ENCODE peak calls at places on chromosomes 13 and 19, in five cellular contexts. One of them, this sample, is unnamed. For H4K20me1, the result is how much of the 10 kb centered on the place peaks cover.

GRCh38 chr13:112954488-112955270 is 14.3 kb upstream of the MCF2L start:
- DNase-seq in HepG2: no peak
- DNase-seq in GM23248: no peak
- DNase-seq in PC-9: no peak
- DNase-seq in PC-3: no peak
- DNase-seq in this sample: no peak

GRCh38 chr13:41639955-41640780 is 182.8 kb downstream of the RGCC start:
- DNase-seq in PC-9: no peak
- DNase-seq in HepG2: peak
- DNase-seq in PC-3: no peak
- DNase-seq in GM23248: peak
- DNase-seq in this sample: no peak

GRCh38 chr13:30020726-30021312 is 170.4 kb upstream of the UBL3 start:
- DNase-seq in PC-9: peak
- DNase-seq in PC-3: peak
- DNase-seq in HepG2: no peak
- DNase-seq in GM23248: peak
- DNase-seq in this sample: peak

GRCh38 chr19:46975918-46976782 is 43.5 kb upstream of the NPAS1 start:
- DNase-seq in PC-9: peak
- DNase-seq in HepG2: peak
- DNase-seq in PC-3: peak
- DNase-seq in GM23248: peak
- DNase-seq in this sample: peak

GRCh38 chr13:111114362-111115050 is 604 bp upstream of the ARHGEF7 start:
- DNase-seq in PC-3: no peak
- DNase-seq in PC-9: no peak
- DNase-seq in GM23248: peak
- DNase-seq in HepG2: no peak
- DNase-seq in this sample: peak

GRCh38 chr19:13127811-13128575 is 9.9 kb downstream of the NACC1 start:
- DNase-seq in PC-9: no peak
- DNase-seq in HepG2: no peak
- DNase-seq in PC-3: no peak
- DNase-seq in GM23248: no peak
- DNase-seq in this sample: no peak

GRCh38 chr19:18194554-18195238 is 1.7 kb downstream of the MPV17L2 start:
- DNase-seq in GM23248: peak
- DNase-seq in PC-3: peak
- DNase-seq in PC-9: no peak
- DNase-seq in HepG2: no peak
- DNase-seq in this sample: no peak

GRCh38 chr13:113006660-113007059 is 37.6 kb downstream of the MCF2L start:
- DNase-seq in PC-9: no peak
- DNase-seq in GM23248: no peak
- DNase-seq in HepG2: no peak
- DNase-seq in PC-3: no peak
- DNase-seq in this sample: no peak

GRCh38 chr13:98221234-98221633 is 44.2 kb upstream of the RNF113B start:
- DNase-seq in GM23248: no peak
- DNase-seq in PC-3: no peak
- DNase-seq in HepG2: no peak
- DNase-seq in PC-9: no peak
- DNase-seq in this sample: no peak

GRCh38 chr19:55656552-55656951 is 1.7 kb downstream of the U2AF2 start:
- DNase-seq in PC-9: no peak
- DNase-seq in HepG2: no peak
- DNase-seq in PC-3: no peak
- DNase-seq in GM23248: no peak
- DNase-seq in this sample: no peak

GRCh38 chr19:35153701-35154534 is 617 bp upstream of the FXYD5 start:
- DNase-seq in PC-9: peak
- DNase-seq in GM23248: peak
- DNase-seq in HepG2: no peak
- DNase-seq in PC-3: peak
- DNase-seq in this sample: no peak

GRCh38 chr13:97460004-97460756 is 26.2 kb downstream of the RAP2A start:
- DNase-seq in PC-3: no peak
- DNase-seq in GM23248: peak
- DNase-seq in HepG2: no peak
- DNase-seq in PC-9: no peak
- DNase-seq in this sample: no peak

GRCh38 chr19:6501740-6502648 is at the start of gene TUBB4A:
- DNase-seq in PC-3: peak
- DNase-seq in GM23248: no peak
- DNase-seq in HepG2: no peak
- DNase-seq in PC-9: no peak
- DNase-seq in this sample: no peak

GRCh38 chr13:72062566-72062965 is 195.6 kb upstream of the DACH1 start:
- DNase-seq in PC-3: peak
- DNase-seq in HepG2: no peak
- DNase-seq in PC-9: peak
- DNase-seq in GM23248: no peak
- DNase-seq in this sample: peak

GRCh38 chr19:35607661-35608060 is 4.9 kb upstream of the HAUS5 start:
- DNase-seq in PC-9: no peak
- DNase-seq in HepG2: no peak
- DNase-seq in PC-3: no peak
- DNase-seq in GM23248: no peak
- DNase-seq in this sample: no peak

GRCh38 chr13:110813646-110814624 is 100.4 kb downstream of the ING1 start:
- DNase-seq in GM23248: no peak
- DNase-seq in HepG2: no peak
- DNase-seq in PC-3: no peak
- DNase-seq in PC-9: no peak
- DNase-seq in this sample: no peak

GRCh38 chr13:39887424-39887823 is 232.0 kb downstream of the COG6 start:
- DNase-seq in HepG2: no peak
- DNase-seq in PC-9: no peak
- DNase-seq in PC-3: no peak
- DNase-seq in GM23248: peak
- DNase-seq in this sample: no peak

GRCh38 chr19:49125025-49125731 is 5.8 kb downstream of the PPFIA3 start:
- DNase-seq in PC-9: peak
- DNase-seq in HepG2: peak
- DNase-seq in PC-3: no peak
- DNase-seq in GM23248: no peak
- DNase-seq in this sample: no peak

GRCh38 chr13:20824762-20825161 is 51.0 kb upstream of the EEF1AKMT1 start:
- DNase-seq in PC-3: no peak
- DNase-seq in GM23248: peak
- DNase-seq in PC-9: no peak
- DNase-seq in HepG2: no peak
- DNase-seq in this sample: no peak

GRCh38 chr13:82947121-82948077 is 934.9 kb downstream of the SLITRK1 start:
- DNase-seq in PC-3: peak
- DNase-seq in PC-9: no peak
- DNase-seq in GM23248: peak
- DNase-seq in HepG2: no peak
- DNase-seq in this sample: peak

GRCh38 chr19:12629215-12629614 is 18.5 kb downstream of the ZNF791 start:
- DNase-seq in PC-3: no peak
- DNase-seq in GM23248: no peak
- DNase-seq in HepG2: no peak
- DNase-seq in PC-9: no peak
- DNase-seq in this sample: no peak

GRCh38 chr19:5978606-5979552 is 939 bp upstream of the RANBP3 start:
- DNase-seq in PC-9: no peak
- DNase-seq in PC-3: no peak
- DNase-seq in GM23248: no peak
- DNase-seq in HepG2: no peak
- DNase-seq in this sample: no peak

GRCh38 chr13:30355405-30355741 is 48.0 kb upstream of the KATNAL1 start:
- DNase-seq in PC-9: no peak
- DNase-seq in HepG2: peak
- DNase-seq in GM23248: no peak
- DNase-seq in PC-3: no peak
- DNase-seq in this sample: no peak

GRCh38 chr19:10984166-10984735 is 23.4 kb downstream of the SMARCA4 start:
- DNase-seq in PC-3: no peak
- DNase-seq in HepG2: no peak
- DNase-seq in GM23248: no peak
- DNase-seq in PC-9: no peak
- DNase-seq in this sample: no peak

GRCh38 chr13:63198076-63198475 is 1782.4 kb upstream of the PCDH20 start:
- DNase-seq in PC-9: no peak
- DNase-seq in GM23248: peak
- DNase-seq in HepG2: no peak
- DNase-seq in PC-3: no peak
- DNase-seq in this sample: no peak

GRCh38 chr13:99916366-99917103 is 55.0 kb downstream of the ZIC5 start:
- DNase-seq in GM23248: peak
- DNase-seq in PC-9: peak
- DNase-seq in HepG2: peak
- DNase-seq in PC-3: peak
- DNase-seq in this sample: peak

GRCh38 chr13:99734013-99734693 is 232.9 kb downstream of the TM9SF2 start:
- DNase-seq in PC-9: no peak
- DNase-seq in PC-3: no peak
- DNase-seq in HepG2: no peak
- DNase-seq in GM23248: no peak
- DNase-seq in this sample: no peak

GRCh38 chr13:109204657-109205056 is 575.2 kb downstream of the MYO16 start:
- DNase-seq in GM23248: no peak
- DNase-seq in HepG2: no peak
- DNase-seq in PC-3: no peak
- DNase-seq in PC-9: no peak
- DNase-seq in this sample: no peak

GRCh38 chr19:34502582-34503545 is 21.3 kb downstream of the WTIP start:
- DNase-seq in GM23248: peak
- DNase-seq in PC-9: no peak
- DNase-seq in HepG2: no peak
- DNase-seq in PC-3: no peak
- DNase-seq in this sample: no peak

GRCh38 chr13:48004201-48004600 is 3.1 kb upstream of the SUCLA2 start:
- DNase-seq in PC-9: no peak
- DNase-seq in HepG2: no peak
- DNase-seq in GM23248: no peak
- DNase-seq in PC-3: no peak
- DNase-seq in this sample: no peak

GRCh38 chr13:80131204-80131603 is 209.7 kb downstream of the SPRY2 start:
- DNase-seq in GM23248: peak
- DNase-seq in PC-9: peak
- DNase-seq in HepG2: no peak
- DNase-seq in PC-3: peak
- DNase-seq in this sample: peak

GRCh38 chr13:80137994-80138393 is 202.9 kb downstream of the SPRY2 start:
- DNase-seq in HepG2: no peak
- DNase-seq in PC-3: no peak
- DNase-seq in PC-9: no peak
- DNase-seq in GM23248: no peak
- DNase-seq in this sample: no peak

GRCh38 chr13:80133631-80134083 is 207.3 kb downstream of the SPRY2 start:
- DNase-seq in HepG2: no peak
- DNase-seq in GM23248: peak
- DNase-seq in PC-9: no peak
- DNase-seq in PC-3: no peak
- DNase-seq in this sample: no peak

GRCh38 chr13:80134360-80134759 is 206.6 kb downstream of the SPRY2 start:
- DNase-seq in GM23248: no peak
- DNase-seq in PC-9: no peak
- DNase-seq in HepG2: no peak
- DNase-seq in PC-3: no peak
- DNase-seq in this sample: no peak

GRCh38 chr13:80132741-80133601 is 208.0 kb downstream of the SPRY2 start:
- DNase-seq in PC-3: peak
- DNase-seq in GM23248: peak
- DNase-seq in PC-9: peak
- DNase-seq in HepG2: peak
- DNase-seq in this sample: peak
- H3K4me3 ChIP-seq in PC-3: peak
- H3K4me3 ChIP-seq in GM23248: peak
- H3K4me3 ChIP-seq in PC-9: peak
- H3K4me3 ChIP-seq in HepG2: no peak
- H3K4me3 ChIP-seq in this sample: no peak

GRCh38 chr19:40806385-40807146 is 7.6 kb downstream of the EGLN2 start:
- DNase-seq in PC-3: no peak
- DNase-seq in HepG2: peak
- DNase-seq in GM23248: peak
- DNase-seq in PC-9: no peak
- DNase-seq in this sample: peak

GRCh38 chr19:40805258-40805868 is 6.4 kb downstream of the EGLN2 start:
- DNase-seq in GM23248: no peak
- DNase-seq in PC-9: no peak
- DNase-seq in HepG2: no peak
- DNase-seq in PC-3: no peak
- DNase-seq in this sample: no peak

GRCh38 chr19:40803857-40804782 is 5.1 kb downstream of the EGLN2 start:
- DNase-seq in PC-9: peak
- DNase-seq in PC-3: peak
- DNase-seq in GM23248: no peak
- DNase-seq in HepG2: peak
- DNase-seq in this sample: no peak

GRCh38 chr19:40803170-40803856 is 4.3 kb downstream of the EGLN2 start:
- DNase-seq in GM23248: no peak
- DNase-seq in PC-9: no peak
- DNase-seq in PC-3: no peak
- DNase-seq in HepG2: no peak
- DNase-seq in this sample: no peak

GRCh38 chr19:40804783-40805242 is 5.8 kb downstream of the EGLN2 start:
- DNase-seq in PC-9: no peak
- DNase-seq in PC-3: no peak
- DNase-seq in HepG2: no peak
- DNase-seq in GM23248: peak
- DNase-seq in this sample: no peak
- H4K20me1 ChIP-seq in PC-9: under half
- H4K20me1 ChIP-seq in PC-3: under half
- H4K20me1 ChIP-seq in HepG2: under half
- H4K20me1 ChIP-seq in GM23248: under half
- H4K20me1 ChIP-seq in this sample: under half

GRCh38 chr19:1130801-1131717 is 27.3 kb downstream of the GPX4 start:
- DNase-seq in PC-9: no peak
- DNase-seq in PC-3: no peak
- DNase-seq in HepG2: no peak
- DNase-seq in GM23248: peak
- DNase-seq in this sample: no peak
- H3K4me3 ChIP-seq in PC-9: peak
- H3K4me3 ChIP-seq in PC-3: no peak
- H3K4me3 ChIP-seq in HepG2: no peak
- H3K4me3 ChIP-seq in GM23248: peak
- H3K4me3 ChIP-seq in this sample: peak

DNA sequence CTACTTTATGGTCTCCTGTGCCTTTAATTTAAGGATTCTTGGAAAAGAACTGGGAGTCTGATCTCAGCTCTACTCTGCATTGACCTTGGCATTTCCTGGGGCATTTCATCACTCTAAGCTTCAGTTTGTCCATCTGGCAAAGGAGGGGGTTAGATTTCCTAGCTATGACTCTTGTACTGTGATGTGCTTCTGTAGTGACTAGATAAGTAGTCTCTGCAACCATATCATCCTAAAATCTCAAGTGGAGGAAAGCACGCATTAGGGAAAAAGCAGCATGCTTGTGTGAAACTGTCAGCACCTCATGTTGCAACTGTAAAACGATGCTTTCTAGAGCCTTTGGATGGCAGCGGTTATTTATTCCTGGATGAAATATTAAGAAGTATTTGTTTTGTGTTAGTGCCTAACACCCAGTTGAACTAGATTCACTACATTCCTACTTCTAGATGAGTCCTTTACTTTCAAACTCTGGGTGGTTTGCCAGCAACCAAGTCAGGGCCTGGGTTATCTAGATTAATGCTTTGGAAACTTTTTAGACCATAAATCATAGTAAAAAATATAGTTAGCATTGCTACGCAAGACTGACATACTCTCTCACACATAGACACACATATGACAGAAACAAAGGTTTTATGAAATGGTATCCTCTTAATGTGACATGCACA is 6.8 kb downstream of the WDFY2 start:
- DNase-seq in GM23248: peak
- DNase-seq in PC-3: peak
- DNase-seq in PC-9: peak
- DNase-seq in HepG2: peak
- DNase-seq in this sample: peak
- H4K20me1 ChIP-seq in GM23248: under half
- H4K20me1 ChIP-seq in PC-3: under half
- H4K20me1 ChIP-seq in PC-9: under half
- H4K20me1 ChIP-seq in HepG2: under half
- H4K20me1 ChIP-seq in this sample: under half

This sample was measured in mammary epithelial cell.